ENCODE peak calls at places on chromosomes 4 and X, in five cellular contexts. P is psoas muscle, D is MM.1S, Z is body of pancreas, T is bronchial epithelial cell. M is an unnamed sample.

GRCh38 chr4:34964613-34965012 is 1279.7 kb downstream of the ARAP2 start:
- DNase-seq in P (no peak), D (no peak), Z (no peak), T (no peak), M (no peak)

GRCh38 chr4:143406523-143406922 is 69.8 kb downstream of the GAB1 start:
- DNase-seq in P (peak; percentile 54), D (no peak), Z (peak; percentile 54), T (no peak), M (peak; percentile 76)

GRCh38 chr4:140028676-140029407 is 125.1 kb downstream of the MAML3 start:
- DNase-seq in P (no peak), D (no peak), Z (no peak), T (no peak), M (no peak)

GRCh38 chrX:19569121-19569805 is 54.0 kb upstream of the MAP3K15 start:
- DNase-seq in P (peak; percentile 58), D (no peak), Z (no peak), T (no peak), M (no peak)

GRCh38 chr4:26719954-26720552 is 136.2 kb downstream of the TBC1D19 start:
- DNase-seq in P (no peak), D (no peak), Z (no peak), T (peak; percentile 33), M (peak; percentile 54)

GRCh38 chr4:174714393-174715211 is 114.4 kb downstream of the GLRA3 start:
- DNase-seq in P (no peak), D (peak; percentile 52), Z (peak; percentile 41), T (peak; percentile 64), M (peak; percentile 66)

GRCh38 chr4:158847535-158847934 is 78.7 kb downstream of the FNIP2 start:
- DNase-seq in P (no peak), D (no peak), Z (no peak), T (no peak), M (no peak)

GRCh38 chr4:123986268-123986798 is 589.7 kb downstream of the SPRY1 start:
- DNase-seq in P (peak; percentile 38), D (no peak), Z (peak; percentile 7), T (peak; percentile 74), M (peak; percentile 89)

GRCh38 chrX:47854474-47854873 is 17.8 kb downstream of the ZNF81 start:
- DNase-seq in P (peak; percentile 13), D (peak; percentile 53), Z (peak; percentile 48), T (no peak), M (peak; percentile 45)

GRCh38 chr4:113636877-113637276 is 124.7 kb downstream of the CAMK2D start:
- DNase-seq in P (no peak), D (peak; percentile 78), Z (no peak), T (no peak), M (peak; percentile 47)

GRCh38 chr4:834368-835147 is 8.6 kb upstream of the CPLX1 start:
- DNase-seq in P (no peak), D (no peak), Z (no peak), T (no peak), M (no peak)

GRCh38 chrX:39869846-39870601 is 227.7 kb downstream of the BCOR start:
- DNase-seq in P (no peak), D (no peak), Z (no peak), T (peak; percentile 79), M (peak; percentile 55)

GRCh38 chrX:77347572-77347971 is 99.6 kb upstream of the FGF16 start:
- DNase-seq in P (no peak), D (no peak), Z (no peak), T (no peak), M (no peak)

GRCh38 chr4:150297861-150298474 is 219.7 kb downstream of the DCLK2 start:
- DNase-seq in P (no peak), D (peak; percentile 55), Z (peak; percentile 64), T (peak; percentile 63), M (peak; percentile 80)

GRCh38 chr4:184163813-184164212 is 53.9 kb downstream of the ENPP6 start:
- DNase-seq in P (no peak), D (no peak), Z (peak; percentile 84), T (peak; percentile 36), M (peak; percentile 21)

GRCh38 chr4:179762840-179763239 is 2320.6 kb upstream of the AGA start:
- DNase-seq in P (no peak), D (peak; percentile 83), Z (no peak), T (no peak), M (no peak)

GRCh38 chrX:48002929-48003328 is 860 bp downstream of the ZNF182 start:
- DNase-seq in P (no peak), D (no peak), Z (no peak), T (no peak), M (no peak)

GRCh38 chr4:63212075-63212474 is 1197.2 kb downstream of the TECRL start:
- DNase-seq in P (no peak), D (no peak), Z (no peak), T (no peak), M (no peak)

GRCh38 chr4:40057540-40058091 is 966 bp downstream of the N4BP2 start:
- DNase-seq in P (peak; percentile 57), D (peak; percentile 91), Z (peak; percentile 90), T (peak; percentile 98), M (peak; percentile 97)

GRCh38 chrX:105882581-105883275 is 60.4 kb downstream of the NRK start:
- DNase-seq in P (no peak), D (no peak), Z (no peak), T (peak; percentile 2), M (peak; percentile 12)

GRCh38 chr4:7803992-7804758 is 135.5 kb downstream of the AFAP1 start:
- DNase-seq in P (peak; percentile 82), D (peak; percentile 66), Z (peak; percentile 88), T (peak; percentile 62), M (peak; percentile 81)

GRCh38 chrX:139890991-139891700 is 41.7 kb downstream of the ATP11C start:
- DNase-seq in P (no peak), D (no peak), Z (no peak), T (peak; percentile 85), M (peak; percentile 75)

GRCh38 chr4:186820371-186820990 is 96.8 kb upstream of the FAT1 start:
- DNase-seq in P (peak; percentile 16), D (no peak), Z (no peak), T (no peak), M (peak; percentile 47)

GRCh38 chr4:187370918-187371317 is 624.7 kb upstream of the ZFP42 start:
- DNase-seq in P (no peak), D (peak; percentile 54), Z (no peak), T (peak; percentile 25), M (no peak)

GRCh38 chr4:168623011-168623410 is 126.2 kb downstream of the PALLD start:
- DNase-seq in P (no peak), D (no peak), Z (no peak), T (no peak), M (no peak)

GRCh38 chr4:7539659-7540058 is 104.9 kb upstream of the PSAPL1 start:
- DNase-seq in P (no peak), D (no peak), Z (no peak), T (no peak), M (no peak)

GRCh38 chrX:106952988-106953387 is 32.8 kb downstream of the CLDN2 start:
- DNase-seq in P (no peak), D (peak; percentile 9), Z (no peak), T (peak; percentile 28), M (peak; percentile 41)

GRCh38 chr4:137124278-137124932 is 407.9 kb downstream of the PCDH18 start:
- DNase-seq in P (no peak), D (peak; percentile 65), Z (peak; percentile 5), T (peak; percentile 53), M (peak; percentile 85)

GRCh38 chr4:85577307-85577706 is 102.4 kb downstream of the ARHGAP24 start:
- DNase-seq in P (no peak), D (no peak), Z (no peak), T (no peak), M (no peak)

GRCh38 chrX:149638860-149639259 is 7.3 kb upstream of the TMEM185A start:
- DNase-seq in P (no peak), D (no peak), Z (no peak), T (peak; percentile 46), M (no peak)

GRCh38 chrX:133654801-133655200 is 239.5 kb upstream of the GPC4 start:
- DNase-seq in P (no peak), D (no peak), Z (no peak), T (peak; percentile 67), M (peak; percentile 84)

GRCh38 chrX:12065251-12065650 is 73.0 kb upstream of the FRMPD4 start:
- DNase-seq in P (no peak), D (no peak), Z (no peak), T (peak; percentile 36), M (peak; percentile 35)

GRCh38 chrX:71547339-71547738 is 14.4 kb downstream of the OGT start:
- DNase-seq in P (no peak), D (no peak), Z (no peak), T (no peak), M (no peak)
- TF ChIP-seq CTCF in P (no peak), D (no peak), Z (no peak), T (no peak), M (no peak)

GRCh38 chr4:21949073-21949457 is 493 bp upstream of the KCNIP4 start:
- DNase-seq in P (no peak), D (no peak), Z (peak; percentile 26), T (no peak), M (peak; percentile 20)
- H3K4me3 ChIP-seq in P (peak overlapping the region; percentile 28), D (peak overlapping the region; percentile 27), Z (no peak overlapping the region), T (no peak overlapping the region), M (peak overlapping the region; percentile 40)

GRCh38 chr4:185590982-185591381 is 55.7 kb upstream of the PDLIM3 start:
- DNase-seq in P (no peak), D (no peak), Z (no peak), T (no peak), M (no peak)

GRCh38 chr4:185591679-185592141 is 56.4 kb upstream of the PDLIM3 start:
- DNase-seq in P (no peak), D (peak; percentile 29), Z (no peak), T (peak; percentile 64), M (peak; percentile 42)

GRCh38 chr4:185592438-185592837 is 57.1 kb upstream of the PDLIM3 start:
- DNase-seq in P (no peak), D (no peak), Z (no peak), T (no peak), M (no peak)

GRCh38 chr4:185589067-185589844 is 53.9 kb upstream of the PDLIM3 start:
- DNase-seq in P (no peak), D (no peak), Z (no peak), T (no peak), M (peak; percentile 7)

GRCh38 chr4:185592845-185593488 is 57.7 kb upstream of the PDLIM3 start:
- DNase-seq in P (no peak), D (peak; percentile 76), Z (no peak), T (no peak), M (peak; percentile 22)
- TF ChIP-seq CTCF in P (peak; percentile 18), D (peak; percentile 52), Z (no peak), T (no peak), M (no peak)

DNA sequence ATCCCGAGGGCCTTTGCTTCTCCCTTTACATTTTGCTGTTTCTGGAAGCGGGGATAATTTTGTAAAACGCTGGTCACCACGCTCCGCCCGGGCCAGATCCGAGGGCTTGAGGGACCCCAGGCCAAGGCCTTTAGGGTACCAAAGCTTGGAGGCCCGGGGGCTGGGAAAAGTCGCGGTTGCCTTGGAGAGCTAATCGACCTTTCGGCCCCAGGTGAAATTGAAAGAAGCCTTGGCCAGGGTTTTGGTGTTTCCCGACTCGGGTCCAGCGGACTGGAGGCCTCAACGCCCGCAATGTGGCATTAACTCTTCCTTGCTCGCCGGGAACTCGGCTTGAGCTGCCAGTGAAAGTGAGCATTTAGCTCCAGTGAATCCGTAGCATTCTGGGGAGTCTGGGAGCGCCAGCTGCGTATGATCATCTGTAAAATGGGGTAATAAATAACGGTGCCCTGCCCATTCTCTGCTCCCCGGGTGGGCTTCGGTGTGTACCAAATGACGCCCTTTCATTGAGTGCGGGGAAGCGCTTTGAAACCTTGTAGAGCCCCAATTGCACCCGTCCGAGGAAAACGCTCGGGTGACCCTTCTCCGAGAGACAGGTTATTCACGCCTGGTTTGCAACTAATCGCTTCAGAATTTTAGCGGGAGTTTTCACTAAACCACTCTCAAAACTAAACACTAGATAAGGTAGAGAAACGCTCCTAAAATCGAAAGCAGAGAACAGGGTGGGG is 4.4 kb downstream of the NKX3-2 start:
- DNase-seq in P (no peak), D (peak; percentile 5), Z (no peak), T (no peak), M (no peak)
- H3K4me3 ChIP-seq in P (peak overlapping the region; percentile 7), D (no peak overlapping the region), Z (no peak overlapping the region), T (no peak overlapping the region), M (no peak overlapping the region)

GRCh38 chr4:103887191-103887590 is 167.4 kb upstream of the TACR3 start:
- DNase-seq in P (no peak), D (no peak), Z (no peak), T (peak; percentile 7), M (peak; percentile 75)
- TF ChIP-seq CTCF in P (no peak), D (no peak), Z (no peak), T (no peak), M (peak; percentile 31)